ENCODE peak calls at places on chromosomes 16 and 17, in four cellular contexts. X is tibial nerve, I is lung, K is K562. D is an unnamed sample. For H3K27me3, the result is how much of the 10 kb centered on the place peaks cover.

GRCh38 chr17:76261421-76262215 is 3.5 kb upstream of the UBALD2 start:
- DNase-seq in X (no peak), I (no peak), K (no peak), D (no peak)

GRCh38 chr17:1644493-1645206 is 882 bp downstream of the SCARF1 start:
- DNase-seq in K (no peak), X (no peak), I (no peak), D (no peak)

GRCh38 chr16:88314991-88315542 is 67.7 kb upstream of the ZNF469 start:
- DNase-seq in X (no peak), K (no peak), I (no peak), D (no peak)

GRCh38 chr16:89658221-89658879 is 714 bp downstream of the SPATA33 start:
- DNase-seq in X (no peak), K (peak), I (no peak), D (no peak)

GRCh38 chr17:38329808-38330730 is 13.7 kb downstream of the GPR179 start:
- DNase-seq in I (no peak), X (no peak), K (no peak), D (no peak)

GRCh38 chr17:17325228-17325627 is 22.1 kb downstream of the NT5M start:
- DNase-seq in K (no peak), X (no peak), I (no peak), D (no peak)

GRCh38 chr17:35554668-35555067 is 6.0 kb downstream of the SLFN14 start:
- DNase-seq in I (no peak), K (no peak), X (no peak), D (no peak)

GRCh38 chr16:4386951-4387565 is 15.4 kb downstream of the VASN start:
- DNase-seq in X (no peak), I (no peak), K (no peak), D (no peak)

GRCh38 chr17:46191332-46192210 is 1.7 kb downstream of the KANSL1 start:
- DNase-seq in I (no peak), X (peak), K (peak), D (no peak)

GRCh38 chr17:28227278-28228108 is 91.5 kb upstream of the TMEM97 start:
- DNase-seq in I (peak), K (peak), X (no peak), D (no peak)

GRCh38 chr17:66416207-66416940 is 114.0 kb downstream of the PRKCA start:
- DNase-seq in X (no peak), I (no peak), K (no peak), D (no peak)

GRCh38 chr16:24493859-24494258 is 45.5 kb upstream of the RBBP6 start:
- DNase-seq in X (no peak), I (no peak), K (no peak), D (no peak)

GRCh38 chr16:67277294-67277998 is 1.9 kb upstream of the PLEKHG4 start:
- DNase-seq in K (peak), I (peak), X (peak), D (no peak)

GRCh38 chr17:73292031-73292531 is 19.7 kb downstream of the CDC42EP4 start:
- DNase-seq in K (no peak), I (no peak), X (no peak), D (no peak)

GRCh38 chr17:80869476-80869875 is 122.2 kb upstream of the CHMP6 start:
- DNase-seq in X (no peak), K (no peak), I (no peak), D (no peak)

DNA sequence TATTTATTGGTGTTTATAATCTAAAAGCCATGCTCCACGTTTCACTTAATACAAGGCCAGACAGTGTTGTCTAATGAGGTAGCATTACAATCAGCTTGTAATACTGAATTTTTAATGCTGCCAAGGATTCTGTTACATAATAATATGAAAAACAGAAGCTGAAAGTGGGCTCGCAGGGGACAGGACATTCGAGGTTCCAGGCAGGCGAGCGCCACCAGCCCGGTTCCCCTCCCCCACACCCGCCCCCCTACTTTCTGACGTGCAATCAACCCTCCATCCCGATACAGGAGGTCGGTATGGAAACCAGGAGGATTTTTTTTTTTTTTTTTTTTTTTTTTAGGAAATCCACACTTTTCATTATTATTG is 6.2 kb upstream of the ZFHX3 start:
- DNase-seq in I (no peak), K (no peak), X (no peak), D (no peak)
- H3K27me3 ChIP-seq in I (under half), K (under half), X (under half), D (under half)

GRCh38 chr16:8589293-8590160 is 784 bp downstream of the TMEM114 start:
- DNase-seq in I (no peak), K (no peak), X (no peak), D (no peak)
- TF ChIP-seq CTCF in I (no peak), K (no peak), X (no peak), D (no peak)

DNA sequence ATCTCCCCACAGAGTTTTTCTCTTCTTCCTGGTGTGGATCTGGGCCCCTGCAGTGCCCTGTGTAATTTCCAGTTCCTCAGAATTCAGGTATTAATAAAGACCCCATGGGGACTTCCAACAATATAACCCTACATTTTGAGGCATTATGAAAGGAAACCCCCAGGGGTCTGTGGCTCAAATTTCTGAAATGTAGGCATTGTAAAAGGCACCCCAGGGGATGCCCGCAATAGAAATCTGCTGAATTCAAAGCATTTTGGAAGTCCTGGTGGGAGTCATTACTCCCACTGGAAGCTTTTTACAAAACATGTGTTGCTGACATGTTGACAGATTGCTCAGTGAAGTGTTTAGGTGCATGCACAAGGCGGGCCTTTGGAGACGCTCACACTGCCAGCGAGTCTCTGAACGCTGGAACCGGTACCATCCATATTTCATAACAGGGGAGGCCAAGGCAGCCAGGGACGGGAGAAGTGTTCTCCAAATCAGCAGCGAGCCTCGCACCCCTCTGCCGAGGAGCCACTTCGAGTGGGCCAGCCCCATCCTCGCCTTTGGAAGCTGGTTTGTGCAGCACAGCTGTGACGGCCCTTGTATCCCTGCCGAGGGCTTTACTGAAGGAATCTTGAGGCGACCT is 153.9 kb downstream of the ZNF423 start:
- DNase-seq in K (no peak), I (peak), X (peak), D (no peak)
- H3K27ac ChIP-seq in K (no peak), I (no peak), X (peak), D (no peak)

DNA sequence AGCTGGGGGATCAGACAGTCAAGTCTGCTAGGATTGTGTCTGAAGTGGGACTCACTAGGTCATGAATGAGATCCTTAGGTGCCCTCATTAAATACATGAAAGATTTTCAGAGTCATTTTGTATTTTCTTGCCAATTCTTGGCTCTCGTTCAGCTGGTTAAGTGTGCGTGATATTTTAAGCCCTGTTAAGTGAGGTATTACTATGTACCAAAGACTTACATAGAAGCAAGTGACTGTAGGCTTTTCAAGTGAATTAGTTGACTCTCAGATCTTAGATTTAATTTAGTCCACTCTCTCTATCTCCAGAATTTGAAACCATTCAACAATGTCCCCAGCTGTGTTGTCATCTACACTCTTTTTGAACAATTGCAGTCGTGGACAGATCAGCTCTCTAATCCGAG is 219.4 kb downstream of the FOXL1 start:
- DNase-seq in X (no peak), I (no peak), K (no peak), D (no peak)
- H3K27me3 ChIP-seq in X (under half), I (under half), K (under half), D (under half)

GRCh38 chr17:20217677-20218076 is 208.5 kb downstream of the SPECC1 start:
- DNase-seq in X (no peak), I (no peak), K (no peak), D (no peak)
- TF ChIP-seq CTCF in X (no peak), I (no peak), K (no peak), D (no peak)